ENCODE peak calls at places on chromosomes 6 and 20, in eight cellular contexts. U is tibial nerve, F is thyroid gland, K is brain microvascular endothelial cell, M is left ventricle myocardium inferior, I is IMR-90, R is fibroblast of lung, G is caudate nucleus. Z is an unnamed sample.
A peak's percentile ranks its signal among the peaks of the same experiment; 100 is the strongest.

GRCh38 chr6:53837875-53838806 is 43.3 kb downstream of the LRRC1 start:
- DNase-seq in U (no peak), G (peak; percentile 35), K (no peak), F (peak; percentile 59), M (no peak), I (peak; percentile 22), R (peak; percentile 55), Z (peak; percentile 49)

GRCh38 chr6:93317587-93317986 is 101.8 kb downstream of the EPHA7 start:
- DNase-seq in R (no peak), I (no peak), M (no peak), U (no peak), K (no peak), G (no peak), F (no peak), Z (no peak)

GRCh38 chr6:45031601-45032000 is 296.5 kb upstream of the RUNX2 start:
- DNase-seq in F (no peak), R (no peak), U (no peak), G (no peak), I (no peak), K (no peak), M (no peak), Z (no peak)

GRCh38 chr6:44002071-44002590 is 125.1 kb downstream of the MRPL14 start:
- DNase-seq in K (peak; percentile 38), U (no peak), I (no peak), M (no peak), R (no peak), G (no peak), F (peak; percentile 67), Z (no peak)

GRCh38 chr6:23589811-23590210 is 536.2 kb upstream of the NRSN1 start:
- DNase-seq in U (no peak), G (no peak), I (no peak), R (no peak), M (no peak), K (no peak), F (no peak), Z (no peak)

GRCh38 chr6:99093781-99094180 is 146.0 kb upstream of the FBXL4 start:
- DNase-seq in F (no peak), I (no peak), G (peak; percentile 25), R (no peak), K (no peak), U (no peak), M (no peak), Z (no peak)

GRCh38 chr20:44776977-44777376 is 31.3 kb downstream of the KCNK15 start:
- DNase-seq in K (peak; percentile 16), I (peak; percentile 16), R (peak; percentile 23), G (no peak), M (no peak), F (peak; percentile 16), U (no peak), Z (peak; percentile 72)

GRCh38 chr20:51480507-51481270 is 61.8 kb downstream of the NFATC2 start:
- DNase-seq in I (no peak), F (no peak), U (no peak), K (no peak), M (no peak), G (no peak), R (no peak), Z (no peak)

GRCh38 chr6:71383891-71384489 is 95.4 kb downstream of the OGFRL1 start:
- DNase-seq in G (no peak), U (no peak), M (no peak), I (peak; percentile 72), K (peak; percentile 38), F (peak; percentile 19), R (peak; percentile 81), Z (peak; percentile 28)

GRCh38 chr6:19554356-19555225 is 282.6 kb upstream of the ID4 start:
- DNase-seq in I (no peak), R (peak; percentile 5), M (no peak), G (no peak), F (peak; percentile 51), U (no peak), K (no peak), Z (peak; percentile 33)

GRCh38 chr6:52877168-52877567 is 32.3 kb downstream of the GSTA3 start:
- DNase-seq in K (peak; percentile 90), R (peak; percentile 92), I (peak; percentile 96), G (no peak), F (no peak), M (no peak), U (no peak), Z (no peak)

GRCh38 chr20:43960231-43960630 is 45.6 kb downstream of the TOX2 start:
- DNase-seq in I (no peak), K (no peak), F (no peak), M (no peak), R (no peak), U (no peak), G (no peak), Z (no peak)

GRCh38 chr6:149897015-149897697 is 757 bp downstream of the RAET1E start:
- DNase-seq in M (peak; percentile 83), I (peak; percentile 92), R (peak; percentile 97), K (peak; percentile 70), U (peak; percentile 71), G (no peak), F (peak; percentile 44), Z (peak; percentile 28)

GRCh38 chr6:116931456-116931855 is 54.4 kb downstream of the RFX6 start:
- DNase-seq in R (no peak), K (no peak), G (no peak), M (no peak), U (no peak), F (no peak), I (no peak), Z (no peak)

GRCh38 chr6:92617726-92618125 is 801.6 kb downstream of the EPHA7 start:
- DNase-seq in M (no peak), F (no peak), R (no peak), U (no peak), K (no peak), G (no peak), I (no peak), Z (no peak)

GRCh38 chr20:22652685-22653568 is 68.6 kb upstream of the FOXA2 start:
- DNase-seq in F (peak; percentile 27), R (no peak), M (no peak), G (no peak), K (no peak), U (no peak), I (no peak), Z (peak; percentile 92)

GRCh38 chr6:7725849-7726415 is at the start of gene BMP6:
- DNase-seq in U (peak; percentile 58), I (peak; percentile 79), F (peak; percentile 90), R (peak; percentile 74), K (peak; percentile 71), M (peak; percentile 86), G (peak; percentile 81), Z (peak; percentile 82)

GRCh38 chr6:143374014-143374413 is 76.5 kb downstream of the ADAT2 start:
- DNase-seq in K (no peak), F (no peak), R (no peak), M (no peak), G (no peak), I (no peak), U (no peak), Z (no peak)
- H3K27ac ChIP-seq in K (no peak overlapping the region), F (no peak overlapping the region), R (no peak overlapping the region), M (no peak overlapping the region), G (no peak overlapping the region), I (no peak overlapping the region), U (no peak overlapping the region), Z (no peak overlapping the region)

GRCh38 chr20:57398901-57399535 is 7.8 kb downstream of the RBM38 start:
- DNase-seq in U (no peak), G (no peak), I (no peak), R (no peak), M (no peak), K (no peak), F (no peak), Z (no peak)
- H3K27ac ChIP-seq in U (peak overlapping the region; percentile 64), G (no peak overlapping the region), I (no peak overlapping the region), R (no peak overlapping the region), M (peak overlapping the region; percentile 71), K (no peak overlapping the region), F (no peak overlapping the region), Z (peak overlapping the region; percentile 80)

DNA sequence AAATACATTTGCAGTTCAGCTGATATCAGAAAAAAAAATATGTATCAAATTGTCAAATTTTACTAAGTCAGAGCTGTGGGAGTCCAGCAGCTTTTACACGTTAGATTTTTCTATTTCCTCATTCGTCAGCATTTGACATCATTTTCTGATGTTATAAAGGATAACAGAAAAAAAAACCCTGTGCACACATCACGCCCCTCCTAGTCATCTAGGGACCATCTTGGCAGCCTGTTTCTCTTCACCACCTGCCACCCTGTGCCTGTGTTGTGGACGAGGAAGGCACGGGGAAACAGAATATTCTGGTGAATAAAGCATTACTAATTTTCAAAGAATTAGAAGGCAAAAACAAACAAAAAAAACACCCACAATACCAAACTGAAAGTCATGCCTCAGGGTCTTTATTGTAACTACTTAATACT is 12.4 kb downstream of the B4GALT5 start:
- DNase-seq in R (peak; percentile 36), M (no peak), F (no peak), G (no peak), K (no peak), I (peak; percentile 43), U (no peak), Z (peak; percentile 41)
- H3K27ac ChIP-seq in R (no peak overlapping the region), M (no peak overlapping the region), F (no peak overlapping the region), G (no peak overlapping the region), K (peak overlapping the region; percentile 78), I (no peak overlapping the region), U (no peak overlapping the region), Z (no peak overlapping the region)

DNA sequence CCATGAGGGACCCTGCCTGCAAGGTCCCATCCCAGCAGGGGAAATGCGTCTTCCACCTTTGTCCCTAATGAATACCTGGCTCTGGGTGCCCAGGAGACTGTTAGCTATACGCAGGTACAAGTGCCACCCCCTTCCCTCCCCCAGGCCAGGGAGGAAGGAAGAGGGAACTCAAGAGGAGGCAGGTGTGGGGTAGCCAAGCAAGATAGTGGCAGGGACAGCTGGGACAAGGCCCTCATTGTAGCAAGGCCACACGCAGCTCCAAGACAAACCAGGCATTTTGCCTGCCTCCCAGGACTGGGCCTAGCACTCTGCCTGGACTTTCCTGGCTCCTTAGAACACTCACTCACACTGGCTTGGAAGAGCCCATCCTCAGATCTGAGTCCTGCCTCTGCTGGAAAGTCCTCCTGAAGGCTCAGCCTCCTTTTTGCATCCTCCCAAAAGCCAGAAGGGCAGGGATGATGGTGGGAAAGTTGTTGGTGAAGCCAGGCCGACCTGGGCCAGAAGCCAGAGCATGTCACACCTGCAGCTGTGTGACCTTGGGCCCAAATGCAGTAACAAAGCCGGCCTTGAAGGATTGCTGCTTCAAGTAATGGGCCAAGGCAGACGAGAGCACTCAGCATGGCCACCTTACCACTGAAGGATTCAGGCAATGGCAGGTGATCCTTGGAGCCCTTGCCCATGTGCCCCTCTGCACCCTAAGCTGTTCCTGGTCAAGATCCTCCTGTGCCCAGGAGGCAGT is 27.7 kb downstream of the SNPH start:
- DNase-seq in F (no peak), K (no peak), G (no peak), M (no peak), R (no peak), I (no peak), U (no peak), Z (peak; percentile 51)
- H3K27ac ChIP-seq in F (no peak overlapping the region), K (no peak overlapping the region), G (peak overlapping the region; percentile 89), M (no peak overlapping the region), R (no peak overlapping the region), I (no peak overlapping the region), U (no peak overlapping the region), Z (no peak overlapping the region)

GRCh38 chr6:38273325-38273724 is 366.4 kb downstream of the BTBD9 start:
- DNase-seq in M (no peak), I (peak; percentile 71), F (no peak), G (no peak), K (no peak), R (no peak), U (no peak), Z (peak; percentile 89)
- H3K27ac ChIP-seq in M (no peak overlapping the region), I (peak overlapping the region; percentile 64), F (no peak overlapping the region), G (no peak overlapping the region), K (no peak overlapping the region), R (no peak overlapping the region), U (no peak overlapping the region), Z (peak overlapping the region; percentile 85)